ENCODE peak calls at places on chromosome 18, in six cellular contexts. K is Peyer's patch; X is stimulated activated CD4-positive, alpha-beta T cell treated with anti-CD3 and anti-CD28 coated beads, Interleukin-12 subunit alpha, Interleukin-12 subunit beta, amount 100 ng/mL, for 24 hours; C is endothelial cell; F is GM13976; M is BE2C. N is an unnamed sample.

GRCh38 chr18:57353940-57354461 is 1.6 kb downstream of the ST8SIA3 start:
- DNase-seq in K (no peak), X (no peak), C (peak; percentile 87), F (peak; percentile 76), M (peak; percentile 54), N (peak; percentile 18)

GRCh38 chr18:55477537-55478300 is 110.3 kb downstream of the TCF4 start:
- DNase-seq in K (no peak), X (no peak), C (no peak), F (peak; percentile 37), M (peak; percentile 18), N (peak; percentile 30)

GRCh38 chr18:39345321-39345720 is 1779.7 kb upstream of the CELF4 start:
- DNase-seq in K (no peak), X (no peak), C (no peak), F (no peak), M (no peak), N (no peak)

GRCh38 chr18:75206637-75207297 is 2.2 kb downstream of the PTGR3 start:
- DNase-seq in K (peak; percentile 40), X (no peak), C (no peak), F (no peak), M (no peak), N (no peak)

GRCh38 chr18:28087173-28087563 is 89.8 kb downstream of the CDH2 start:
- DNase-seq in K (no peak), X (no peak), C (no peak), F (no peak), M (no peak), N (no peak)

GRCh38 chr18:40258298-40258697 is 1696.7 kb upstream of the PIK3C3 start:
- DNase-seq in K (no peak), X (no peak), C (no peak), F (no peak), M (no peak), N (no peak)

GRCh38 chr18:54608008-54608642 is 17.1 kb downstream of the DYNAP start:
- DNase-seq in K (no peak), X (no peak), C (no peak), F (no peak), M (no peak), N (no peak)

GRCh38 chr18:59996370-59996966 is 96.7 kb downstream of the PMAIP1 start:
- DNase-seq in K (peak; percentile 64), X (no peak), C (peak; percentile 52), F (no peak), M (peak; percentile 47), N (no peak)

GRCh38 chr18:9708057-9708881 is at the start of gene RAB31:
- DNase-seq in K (peak; percentile 78), X (no peak), C (peak; percentile 62), F (peak; percentile 80), M (peak; percentile 38), N (peak; percentile 49)

GRCh38 chr18:63299837-63300787 is 19.5 kb downstream of the BCL2 start:
- DNase-seq in K (no peak), X (no peak), C (no peak), F (peak; percentile 53), M (no peak), N (no peak)

GRCh38 chr18:21853020-21853419 is 112.4 kb downstream of the MIB1 start:
- DNase-seq in K (no peak), X (no peak), C (no peak), F (peak; percentile 48), M (no peak), N (peak; percentile 14)

GRCh38 chr18:31432316-31432715 is 15.2 kb upstream of the DSG3 start:
- DNase-seq in K (no peak), X (no peak), C (no peak), F (no peak), M (no peak), N (no peak)

GRCh38 chr18:49071365-49071764 is 120.6 kb upstream of the SMAD7 start:
- DNase-seq in K (no peak), X (no peak), C (no peak), F (no peak), M (no peak), N (no peak)

GRCh38 chr18:61464551-61465102 is 131.4 kb downstream of the CDH20 start:
- DNase-seq in K (no peak), X (no peak), C (no peak), F (no peak), M (no peak), N (no peak)

GRCh38 chr18:79406708-79407107 is 11.0 kb downstream of the NFATC1 start:
- DNase-seq in K (no peak), X (no peak), C (no peak), F (no peak), M (no peak), N (no peak)

GRCh38 chr18:71831039-71831438 is 713.1 kb downstream of the CBLN2 start:
- DNase-seq in K (no peak), X (no peak), C (no peak), F (no peak), M (no peak), N (no peak)

GRCh38 chr18:26960901-26961300 is 95.4 kb upstream of the AQP4 start:
- DNase-seq in K (no peak), X (no peak), C (no peak), F (no peak), M (no peak), N (no peak)

GRCh38 chr18:35413163-35413511 is 36.0 kb upstream of the ZNF396 start:
- DNase-seq in K (no peak), X (no peak), C (no peak), F (no peak), M (no peak), N (no peak)

GRCh38 chr18:53375641-53376040 is 848.8 kb downstream of the MBD2 start:
- DNase-seq in K (no peak), X (no peak), C (no peak), F (no peak), M (no peak), N (no peak)

GRCh38 chr18:9619990-9620389 is 5.6 kb upstream of the PPP4R1 start:
- DNase-seq in K (no peak), X (no peak), C (no peak), F (no peak), M (no peak), N (no peak)

GRCh38 chr18:13548106-13548819 is 178.1 kb downstream of the FAM210A start:
- DNase-seq in K (no peak), X (no peak), C (no peak), F (no peak), M (no peak), N (no peak)

GRCh38 chr18:8987250-8987649 is 115.2 kb upstream of the NDUFV2 start:
- DNase-seq in K (no peak), X (no peak), C (no peak), F (no peak), M (no peak), N (no peak)